ENCODE peak calls at places on chromosomes 11 and 22, in seven cellular contexts. V is prostate gland, A is heart left ventricle, T is IMR-90, M is H54, Q is Peyer's patch, O is A549. P is an unnamed sample.

GRCh38 chr11:27795955-27796861 is 96.0 kb upstream of the BDNF start:
- DNase-seq in O (no peak), V (no peak), T (peak), M (no peak), A (no peak), Q (peak), P (no peak)

GRCh38 chr11:116835042-116835772 is 2.2 kb downstream of the APOA1 start:
- DNase-seq in T (no peak), V (no peak), M (no peak), O (no peak), Q (no peak), A (no peak), P (no peak)

GRCh38 chr11:64355078-64355940 is 3.7 kb upstream of the RPS6KA4 start:
- DNase-seq in Q (peak), T (peak), V (peak), O (peak), M (peak), A (peak), P (peak)

GRCh38 chr11:93761910-93762309 is 20.4 kb downstream of the C11orf54 start:
- DNase-seq in Q (no peak), V (no peak), T (no peak), A (no peak), M (no peak), O (no peak), P (no peak)

GRCh38 chr11:123286761-123287160 is 91.7 kb upstream of the CLMP start:
- DNase-seq in O (no peak), A (no peak), M (no peak), T (peak), Q (no peak), V (no peak), P (no peak)

GRCh38 chr22:25477358-25477757 is 87.1 kb upstream of the GRK3 start:
- DNase-seq in Q (no peak), M (no peak), V (no peak), A (no peak), O (no peak), T (no peak), P (no peak)

GRCh38 chr11:43567396-43567975 is 113.1 kb upstream of the HSD17B12 start:
- DNase-seq in M (peak), Q (no peak), T (peak), A (no peak), O (peak), V (no peak), P (no peak)

GRCh38 chr22:24831678-24832077 is 25.7 kb downstream of the SGSM1 start:
- DNase-seq in A (no peak), V (no peak), M (no peak), T (no peak), O (no peak), Q (no peak), P (no peak)

GRCh38 chr11:1401656-1402221 is 12.0 kb downstream of the BRSK2 start:
- DNase-seq in V (peak), T (peak), Q (peak), A (peak), M (peak), O (no peak), P (no peak)

GRCh38 chr22:40509401-40510134 is 127.0 kb downstream of the MRTFA start:
- DNase-seq in A (peak), V (no peak), M (no peak), O (no peak), T (peak), Q (no peak), P (peak)

GRCh38 chr11:8959546-8960166 is 4.6 kb downstream of the TMEM9B start:
- DNase-seq in V (peak), A (no peak), Q (no peak), T (peak), O (peak), M (peak), P (no peak)

GRCh38 chr11:8617063-8617462 is 23.0 kb upstream of the STK33 start:
- DNase-seq in O (no peak), V (no peak), M (no peak), Q (no peak), A (no peak), T (no peak), P (no peak)

GRCh38 chr11:68467446-68467845 is 6.9 kb downstream of the PPP6R3 start:
- DNase-seq in Q (no peak), O (no peak), V (no peak), T (no peak), M (no peak), A (no peak), P (no peak)

GRCh38 chr11:114027396-114027795 is 32.1 kb upstream of the ZBTB16 start:
- DNase-seq in T (no peak), M (no peak), A (no peak), Q (no peak), V (no peak), O (no peak), P (no peak)

GRCh38 chr11:86671386-86672006 is 920 bp downstream of the ME3 start:
- DNase-seq in V (peak), T (no peak), M (no peak), O (peak), A (peak), Q (peak), P (peak)

GRCh38 chr11:76626921-76627391 is 43.6 kb downstream of the LRRC32 start:
- DNase-seq in O (no peak), Q (peak), M (peak), A (no peak), V (no peak), T (peak), P (no peak)

GRCh38 chr11:11119917-11120316 is 233.1 kb downstream of the CSNK2A3 start:
- DNase-seq in A (no peak), Q (no peak), T (no peak), O (no peak), V (no peak), M (no peak), P (no peak)

GRCh38 chr22:37746366-37747089 is 49.7 kb downstream of the TRIOBP start:
- DNase-seq in O (no peak), A (peak), V (no peak), M (no peak), T (no peak), Q (peak), P (no peak)

GRCh38 chr11:1258401-1259075 is 35.7 kb downstream of the MUC5B start:
- DNase-seq in A (no peak), T (no peak), M (no peak), O (no peak), V (no peak), Q (no peak), P (no peak)

GRCh38 chr11:12319734-12320387 is 57.5 kb upstream of the PARVA start:
- DNase-seq in O (no peak), V (no peak), A (no peak), Q (no peak), T (peak), M (no peak), P (no peak)

GRCh38 chr11:34427171-34427805 is 11.4 kb upstream of the CAT start:
- DNase-seq in T (peak), M (peak), Q (no peak), O (peak), A (no peak), V (no peak), P (no peak)

GRCh38 chr11:123853038-123853437 is 32.4 kb downstream of the TMEM225 start:
- DNase-seq in M (no peak), V (no peak), O (no peak), A (no peak), T (no peak), Q (no peak), P (no peak)

DNA sequence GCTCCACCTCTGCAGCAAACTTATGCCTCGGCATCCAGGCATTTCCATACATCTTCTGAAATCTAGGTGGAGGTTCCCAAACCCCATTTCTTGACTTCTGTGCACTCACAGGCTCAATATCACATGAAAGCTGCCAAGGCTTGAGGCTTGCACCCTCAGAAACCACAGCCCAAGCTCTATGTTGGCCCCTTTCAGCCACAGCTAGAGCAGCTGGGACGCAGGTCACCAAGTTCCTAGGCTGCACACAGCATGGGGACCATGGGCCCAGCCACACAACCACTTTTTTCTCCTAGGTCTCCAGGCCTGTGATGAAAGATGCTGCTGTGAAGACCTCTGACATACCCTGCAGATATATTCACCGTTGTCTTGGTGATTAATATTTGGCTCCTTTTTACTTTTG is 24.7 kb upstream of the MTMR2 start:
- DNase-seq in T (no peak), Q (no peak), A (no peak), O (no peak), M (no peak), V (no peak), P (no peak)
- TF ChIP-seq POLR2A in T (no peak), Q (no peak), A (no peak), O (no peak), M (no peak), V (no peak), P (no peak)

GRCh38 chr11:119055901-119056300 is 1.1 kb downstream of the HYOU1 start:
- DNase-seq in M (no peak), V (no peak), T (peak), O (peak), Q (no peak), A (no peak), P (no peak)
- TF ChIP-seq POLR2A in M (no peak), V (no peak), T (no peak), O (no peak), Q (no peak), A (no peak), P (no peak)

DNA sequence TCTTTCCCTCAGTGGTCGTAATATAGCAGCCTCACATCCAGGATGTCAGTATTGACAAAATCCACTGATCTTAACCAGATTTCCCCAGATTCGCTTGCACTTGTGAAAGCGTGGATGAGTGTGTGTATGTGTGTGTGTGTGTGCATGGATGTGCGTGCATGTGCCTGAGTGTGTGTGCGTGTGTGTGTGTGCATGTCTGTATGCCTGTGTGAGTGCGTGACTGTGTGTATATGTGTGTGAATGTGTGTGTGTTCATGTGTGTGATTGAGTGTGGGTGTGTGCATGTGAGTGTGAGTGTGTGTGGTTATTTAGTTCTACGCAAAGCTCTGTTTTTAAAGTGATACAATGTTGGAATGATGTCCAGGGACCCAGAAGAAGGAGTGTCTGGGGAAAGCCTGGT is 723.2 kb downstream of the BRD1 start:
- DNase-seq in T (no peak), M (no peak), O (no peak), Q (no peak), A (no peak), V (no peak), P (no peak)
- TF ChIP-seq POLR2A in T (no peak), M (no peak), O (peak), Q (no peak), A (no peak), V (no peak), P (no peak)

DNA sequence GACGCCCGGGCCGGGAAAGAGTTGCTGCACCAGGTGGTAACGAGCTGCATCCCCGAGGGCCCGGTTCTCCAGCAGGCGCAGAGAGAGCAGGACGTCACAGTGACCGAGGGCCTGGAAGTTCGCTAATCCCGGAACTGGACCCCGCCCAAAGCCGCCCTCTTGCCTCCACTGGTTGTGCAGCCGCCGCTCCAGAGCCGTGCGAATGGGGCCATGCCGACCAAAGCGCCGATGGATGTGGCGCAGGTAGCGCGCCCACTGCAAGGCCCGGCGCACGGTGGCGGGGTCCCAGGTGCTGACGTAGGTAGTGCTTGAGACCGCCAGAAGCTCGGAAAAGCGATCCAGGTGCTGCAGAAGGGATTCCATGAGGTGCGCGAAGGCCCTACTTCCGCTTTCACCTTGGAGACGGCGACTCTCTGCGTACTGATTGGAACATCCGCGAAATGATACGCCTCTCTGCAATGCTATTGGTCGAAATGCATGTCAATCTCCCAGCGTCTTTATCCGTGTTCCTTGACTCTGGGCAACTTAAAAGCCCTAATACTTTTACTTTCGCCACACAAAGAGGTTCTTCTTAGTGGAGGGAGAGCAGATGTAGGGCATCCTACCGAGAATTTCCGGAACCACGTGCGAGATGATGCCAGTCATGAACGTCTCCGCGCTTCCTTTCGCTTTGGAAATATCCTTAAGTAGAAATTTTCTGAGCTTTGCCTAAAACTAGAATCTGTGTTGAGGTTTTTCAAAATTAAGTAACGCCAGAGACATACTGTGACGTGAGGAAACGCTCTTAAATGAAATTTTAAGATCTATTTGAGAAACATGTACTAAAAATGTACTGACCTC is at the start of gene FANCF:
- DNase-seq in M (peak), A (peak), T (peak), V (peak), O (peak), Q (peak), P (peak)
- TF ChIP-seq POLR2A in M (peak), A (no peak), T (peak), V (peak), O (peak), Q (peak), P (no peak)

GRCh38 chr22:47394504-47395440 is 632.3 kb downstream of the TBC1D22A start:
- DNase-seq in Q (peak), V (no peak), A (no peak), M (no peak), T (no peak), O (no peak), P (no peak)
- TF ChIP-seq POLR2A in Q (no peak), V (no peak), A (no peak), M (no peak), T (no peak), O (no peak), P (no peak)

DNA sequence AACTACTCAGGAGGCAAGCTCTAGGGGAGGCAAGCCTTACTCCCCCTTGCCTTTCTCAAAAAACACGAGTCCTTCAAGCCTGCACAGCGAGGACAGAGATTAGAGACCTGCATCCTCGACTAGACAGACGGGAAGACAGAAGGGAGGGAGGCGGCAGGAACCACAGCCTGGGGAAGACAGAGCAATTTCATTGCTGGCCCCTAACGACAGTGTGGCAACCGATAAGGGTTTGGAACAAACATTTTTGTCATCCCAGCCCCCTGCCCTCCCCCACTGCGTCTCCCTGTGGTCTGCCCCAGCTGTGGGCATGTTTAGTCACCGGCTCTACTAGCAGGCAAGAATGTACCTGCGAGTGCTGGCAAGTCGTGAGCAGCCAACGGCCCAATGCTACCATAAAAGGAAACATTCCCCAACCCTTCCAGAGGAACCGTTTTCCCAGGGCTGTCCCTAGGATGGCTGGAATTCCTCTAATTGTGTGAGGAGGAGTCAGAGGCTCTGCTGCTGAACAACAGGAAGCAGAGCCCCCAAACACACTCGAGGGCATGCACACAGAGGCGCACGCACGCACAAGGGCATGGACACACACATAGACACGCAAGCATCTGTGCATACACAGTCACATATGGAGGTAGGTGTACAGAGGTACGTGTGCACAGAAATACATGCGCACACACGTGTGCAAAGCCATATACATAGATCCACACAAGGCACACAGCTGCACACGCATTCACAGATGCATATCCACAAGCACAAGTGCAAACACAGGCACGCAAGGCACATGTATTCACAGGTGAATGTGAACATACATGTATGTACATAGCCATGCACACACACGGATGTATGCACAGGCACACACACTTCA is 58.3 kb downstream of the MYH9 start:
- DNase-seq in A (peak), M (peak), T (peak), Q (no peak), O (peak), V (peak), P (no peak)
- TF ChIP-seq POLR2A in A (no peak), M (no peak), T (peak), Q (no peak), O (no peak), V (peak), P (peak)

DNA sequence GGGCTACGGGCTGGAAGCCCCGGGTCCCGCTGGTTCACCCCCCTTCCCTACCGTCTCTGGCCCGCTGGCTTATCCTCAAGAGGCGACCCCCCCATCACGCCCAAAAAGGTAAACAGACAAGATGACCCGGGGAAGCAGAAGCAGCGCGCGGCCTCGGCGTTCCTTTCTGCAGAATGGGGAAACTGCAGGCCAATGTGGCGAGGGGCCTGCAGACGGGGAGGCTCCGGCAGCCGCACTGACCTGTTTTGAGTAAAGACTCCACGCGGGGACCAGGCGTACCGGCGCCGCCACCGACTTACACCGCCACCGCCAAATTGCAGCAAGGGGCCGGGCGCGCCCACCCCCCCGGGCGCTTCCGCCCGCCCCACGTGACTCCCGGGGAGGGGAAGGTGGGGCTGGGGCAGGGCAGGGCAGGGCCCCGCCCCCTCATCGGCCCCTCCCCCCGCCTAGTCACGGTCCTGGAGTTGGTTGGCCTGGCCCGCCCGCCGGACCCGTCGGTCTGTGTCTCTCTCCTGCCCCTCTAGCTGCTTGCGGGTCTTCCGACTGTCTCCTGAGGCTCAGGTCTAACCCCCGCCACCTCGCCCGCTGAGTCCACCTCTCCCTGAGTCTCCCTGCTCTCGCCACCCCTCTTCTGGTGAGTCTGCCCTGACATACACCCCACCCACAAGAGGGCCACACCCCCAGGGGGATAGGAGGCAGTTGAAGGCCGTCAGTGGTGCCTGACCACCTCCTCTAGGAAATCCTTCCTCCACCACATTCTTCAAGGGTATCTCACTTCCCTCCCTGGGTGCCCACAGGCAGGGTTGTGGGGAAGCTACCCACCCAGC is at the start of gene ARAP1:
- DNase-seq in V (peak), O (peak), T (peak), Q (peak), M (peak), A (peak), P (peak)
- TF ChIP-seq POLR2A in V (peak), O (no peak), T (peak), Q (no peak), M (peak), A (no peak), P (peak)

DNA sequence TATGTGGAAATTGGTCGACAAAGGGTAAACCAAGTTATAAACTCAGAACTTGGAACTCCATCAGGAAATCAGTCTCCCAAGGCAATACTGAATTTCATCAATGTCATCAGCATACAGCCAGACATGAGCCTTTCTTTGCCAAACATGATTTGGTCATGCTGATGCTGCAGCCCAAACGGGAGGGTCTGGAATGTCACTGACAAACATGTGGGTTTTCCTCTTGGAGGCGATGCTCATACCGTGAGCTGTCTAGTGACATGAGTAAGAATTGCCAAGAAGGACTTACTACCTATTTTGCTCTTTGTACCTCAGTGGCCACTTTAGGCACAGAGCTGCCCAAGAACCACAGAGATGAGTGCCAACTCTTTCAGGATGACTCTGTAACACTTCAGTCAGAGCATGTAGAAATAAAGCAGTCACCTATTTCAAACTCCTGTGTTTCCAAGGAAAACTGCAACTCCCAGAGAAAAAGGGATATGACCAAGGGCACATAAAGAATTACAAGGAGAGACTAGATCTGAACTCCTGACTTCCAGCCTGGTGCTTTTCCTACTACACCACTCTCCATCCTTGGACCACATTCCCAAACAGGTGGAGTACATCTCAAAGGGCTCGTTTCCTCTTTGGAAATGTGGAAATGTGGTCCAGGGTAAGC is 24.3 kb upstream of the MRGPRX2 start:
- DNase-seq in M (no peak), O (no peak), T (no peak), Q (no peak), A (no peak), V (no peak), P (no peak)
- TF ChIP-seq POLR2A in M (no peak), O (no peak), T (no peak), Q (no peak), A (no peak), V (no peak), P (no peak)